ENCODE peak calls at places on chromosomes 3 and 15, in nine cellular contexts. V is effector CD4-positive, alpha-beta T cell; T is NCI-H526 treated with DMSO at 0.1 percent for 48 hours; E is GM23338; K is iPS DF 19.7; U is NB4; B is NCI-H226; D is progenitor cell of endocrine pancreas; P is D341Med. L is an unnamed sample.

GRCh38 chr15:77538793-77539487 is 93.8 kb downstream of the LINGO1 start:
- DNase-seq in V (no peak), T (no peak), E (no peak), K (no peak), U (no peak), B (no peak), D (no peak), P (no peak), L (no peak)

GRCh38 chr3:136546718-136547117 is 205.5 kb downstream of the STAG1 start:
- DNase-seq in V (no peak), T (no peak), E (peak), K (no peak), U (peak), B (no peak), D (no peak), P (no peak), L (no peak)

GRCh38 chr15:50828610-50829206 is 63.2 kb upstream of the SPPL2A start:
- DNase-seq in V (no peak), T (no peak), E (peak), K (no peak), U (peak), B (peak), D (no peak), P (no peak), L (peak)

GRCh38 chr3:156300929-156301806 is 180.8 kb downstream of the KCNAB1 start:
- DNase-seq in V (no peak), T (no peak), E (no peak), K (no peak), U (peak), B (no peak), D (no peak), P (no peak), L (no peak)

GRCh38 chr15:89566141-89566540 is 9.1 kb upstream of the TICRR start:
- DNase-seq in V (no peak), T (no peak), E (peak), K (no peak), U (no peak), B (peak), D (no peak), P (no peak), L (peak)

GRCh38 chr15:41559489-41560177 is 621 bp downstream of the TYRO3 start:
- DNase-seq in V (no peak), T (no peak), E (no peak), K (no peak), U (peak), B (no peak), D (no peak), P (no peak), L (no peak)

GRCh38 chr15:35289029-35289617 is 204.0 kb upstream of the NANOGP8 start:
- DNase-seq in V (no peak), T (peak), E (peak), K (peak), U (peak), B (peak), D (no peak), P (peak), L (no peak)

GRCh38 chr15:92000709-92001108 is 147.2 kb downstream of the SLCO3A1 start:
- DNase-seq in V (no peak), T (no peak), E (peak), K (peak), U (no peak), B (no peak), D (no peak), P (no peak), L (no peak)

GRCh38 chr3:69776926-69777581 is 37.8 kb downstream of the MITF start:
- DNase-seq in V (no peak), T (no peak), E (no peak), K (no peak), U (peak), B (no peak), D (no peak), P (no peak), L (no peak)

GRCh38 chr3:175105066-175105465 is 245.9 kb downstream of the NAALADL2 start:
- DNase-seq in V (no peak), T (no peak), E (no peak), K (no peak), U (no peak), B (peak), D (no peak), P (no peak), L (no peak)

GRCh38 chr15:74955017-74955416 is 1.6 kb downstream of the RPP25 start:
- DNase-seq in V (no peak), T (no peak), E (no peak), K (no peak), U (no peak), B (peak), D (no peak), P (no peak), L (no peak)

GRCh38 chr3:58287354-58287753 is 18.7 kb upstream of the RPP14 start:
- DNase-seq in V (no peak), T (no peak), E (no peak), K (no peak), U (no peak), B (no peak), D (no peak), P (no peak), L (no peak)

GRCh38 chr3:18469775-18470174 is 44.6 kb upstream of the SATB1 start:
- DNase-seq in V (no peak), T (no peak), E (no peak), K (no peak), U (no peak), B (no peak), D (no peak), P (no peak), L (no peak)

GRCh38 chr15:63803106-63803886 is 30.5 kb downstream of the HERC1 start:
- DNase-seq in V (no peak), T (no peak), E (no peak), K (no peak), U (no peak), B (peak), D (no peak), P (no peak), L (peak)

GRCh38 chr3:47606171-47606570 is 27.5 kb upstream of the CSPG5 start:
- DNase-seq in V (no peak), T (no peak), E (no peak), K (no peak), U (no peak), B (no peak), D (no peak), P (no peak), L (no peak)

GRCh38 chr3:18134386-18135082 is 290.6 kb downstream of the SATB1 start:
- DNase-seq in V (no peak), T (no peak), E (no peak), K (no peak), U (no peak), B (peak), D (no peak), P (no peak), L (peak)

GRCh38 chr15:80141916-80142598 is 10.7 kb upstream of the FAH start:
- DNase-seq in V (no peak), T (no peak), E (no peak), K (no peak), U (no peak), B (no peak), D (no peak), P (no peak), L (no peak)

GRCh38 chr15:32104061-32104980 is 74.0 kb downstream of the CHRNA7 start:
- DNase-seq in V (no peak), T (no peak), E (peak), K (no peak), U (no peak), B (no peak), D (no peak), P (no peak), L (no peak)

GRCh38 chr15:98002874-98003273 is 42.4 kb downstream of the ARRDC4 start:
- DNase-seq in V (no peak), T (no peak), E (no peak), K (no peak), U (no peak), B (no peak), D (no peak), P (no peak), L (no peak)

GRCh38 chr3:146966124-146966523 is 361.0 kb upstream of the PLSCR5 start:
- DNase-seq in V (no peak), T (no peak), E (peak), K (no peak), U (no peak), B (no peak), D (no peak), P (no peak), L (no peak)

GRCh38 chr15:23642413-23643044 is 5.1 kb downstream of the MAGEL2 start:
- DNase-seq in V (no peak), T (peak), E (peak), K (no peak), U (peak), B (no peak), D (no peak), P (peak), L (peak)

GRCh38 chr15:71397377-71397776 is 282.1 kb downstream of the THSD4 start:
- DNase-seq in V (no peak), T (no peak), E (no peak), K (no peak), U (no peak), B (no peak), D (no peak), P (no peak), L (no peak)

GRCh38 chr15:90006217-90007088 is 5.3 kb downstream of the ZNF710 start:
- DNase-seq in V (no peak), T (no peak), E (no peak), K (no peak), U (no peak), B (no peak), D (no peak), P (no peak), L (no peak)

GRCh38 chr15:90264649-90265048 is 823 bp upstream of the NGRN start:
- DNase-seq in V (peak), T (no peak), E (no peak), K (no peak), U (peak), B (no peak), D (no peak), P (no peak), L (no peak)

GRCh38 chr3:119508172-119508845 is 10.0 kb downstream of the TIMMDC1 start:
- DNase-seq in V (no peak), T (no peak), E (no peak), K (no peak), U (peak), B (no peak), D (no peak), P (no peak), L (no peak)

GRCh38 chr15:80854104-80854503 is 74.9 kb downstream of the CEMIP start:
- DNase-seq in V (no peak), T (no peak), E (no peak), K (no peak), U (no peak), B (no peak), D (no peak), P (no peak), L (no peak)

GRCh38 chr3:23999012-23999641 is 54.0 kb downstream of the NR1D2 start:
- DNase-seq in V (peak), T (peak), E (peak), K (no peak), U (peak), B (no peak), D (peak), P (peak), L (no peak)

GRCh38 chr3:126355777-126356372 is 1.3 kb downstream of the KLF15 start:
- DNase-seq in V (no peak), T (peak), E (peak), K (peak), U (no peak), B (no peak), D (peak), P (peak), L (no peak)

GRCh38 chr15:60639502-60639901 is 160.6 kb upstream of the ICE2 start:
- DNase-seq in V (no peak), T (no peak), E (no peak), K (no peak), U (no peak), B (no peak), D (no peak), P (no peak), L (no peak)

GRCh38 chr3:181292984-181293383 is 303.4 kb upstream of the DNAJC19 start:
- DNase-seq in V (no peak), T (no peak), E (no peak), K (no peak), U (no peak), B (peak), D (no peak), P (no peak), L (peak)

GRCh38 chr15:92780816-92781215 is 119.3 kb upstream of the CHD2 start:
- DNase-seq in V (no peak), T (no peak), E (peak), K (no peak), U (no peak), B (no peak), D (no peak), P (no peak), L (no peak)

GRCh38 chr3:71201939-71202338 is 381.6 kb downstream of the FOXP1 start:
- DNase-seq in V (no peak), T (no peak), E (peak), K (no peak), U (no peak), B (no peak), D (no peak), P (no peak), L (no peak)

GRCh38 chr3:172106989-172107388 is 67.6 kb downstream of the FNDC3B start:
- DNase-seq in V (peak), T (no peak), E (no peak), K (no peak), U (peak), B (no peak), D (no peak), P (no peak), L (no peak)

GRCh38 chr3:37935756-37936666 is 54.6 kb upstream of the VILL start:
- DNase-seq in V (no peak), T (no peak), E (peak), K (peak), U (no peak), B (peak), D (no peak), P (no peak), L (peak)

GRCh38 chr3:10328460-10329071 is 7.7 kb upstream of the SEC13 start:
- DNase-seq in V (no peak), T (no peak), E (no peak), K (no peak), U (no peak), B (no peak), D (no peak), P (no peak), L (no peak)

GRCh38 chr3:94249491-94250079 is 186.7 kb downstream of the NSUN3 start:
- DNase-seq in V (peak), T (peak), E (peak), K (no peak), U (peak), B (peak), D (peak), P (peak), L (peak)

GRCh38 chr3:15356186-15356585 is 23.8 kb upstream of the SH3BP5 start:
- DNase-seq in V (no peak), T (no peak), E (no peak), K (no peak), U (no peak), B (no peak), D (no peak), P (no peak), L (no peak)

GRCh38 chr3:58528629-58529028 is 8.4 kb downstream of the ACOX2 start:
- DNase-seq in V (no peak), T (no peak), E (no peak), K (no peak), U (no peak), B (peak), D (no peak), P (peak), L (no peak)